ENCODE peak calls at places on chromosomes 11 and 22, in five cellular contexts. One of them, this sample, is unnamed.

GRCh38 chr11:75476716-75477613 is 44.0 kb upstream of the KLHL35 start:
- DNase-seq in IMR-90: no peak
- DNase-seq in sigmoid colon: no peak
- DNase-seq in effector memory CD4-positive, alpha-beta T cell: no peak
- DNase-seq in CD4-positive, CD25-positive, alpha-beta regulatory T cell: no peak
- DNase-seq in this sample: no peak

GRCh38 chr11:132456735-132457328 is 1075.5 kb downstream of the OPCML start:
- DNase-seq in IMR-90: no peak
- DNase-seq in sigmoid colon: no peak
- DNase-seq in effector memory CD4-positive, alpha-beta T cell: no peak
- DNase-seq in CD4-positive, CD25-positive, alpha-beta regulatory T cell: no peak
- DNase-seq in this sample: no peak

GRCh38 chr22:36493690-36494110 is 12.3 kb upstream of the TXN2 start:
- DNase-seq in IMR-90: no peak
- DNase-seq in sigmoid colon: no peak
- DNase-seq in effector memory CD4-positive, alpha-beta T cell: no peak
- DNase-seq in CD4-positive, CD25-positive, alpha-beta regulatory T cell: no peak
- DNase-seq in this sample: no peak

GRCh38 chr11:20671856-20672546 is 2.6 kb downstream of the NELL1 start:
- DNase-seq in IMR-90: no peak
- DNase-seq in sigmoid colon: no peak
- DNase-seq in effector memory CD4-positive, alpha-beta T cell: no peak
- DNase-seq in CD4-positive, CD25-positive, alpha-beta regulatory T cell: no peak
- DNase-seq in this sample: no peak

GRCh38 chr11:130037058-130037457 is 32.6 kb upstream of the APLP2 start:
- DNase-seq in IMR-90: peak; percentile 69
- DNase-seq in sigmoid colon: no peak
- DNase-seq in effector memory CD4-positive, alpha-beta T cell: no peak
- DNase-seq in CD4-positive, CD25-positive, alpha-beta regulatory T cell: no peak
- DNase-seq in this sample: no peak

GRCh38 chr22:45007946-45008852 is 1.6 kb downstream of the PHF21B start:
- DNase-seq in IMR-90: no peak
- DNase-seq in sigmoid colon: no peak
- DNase-seq in effector memory CD4-positive, alpha-beta T cell: no peak
- DNase-seq in CD4-positive, CD25-positive, alpha-beta regulatory T cell: no peak
- DNase-seq in this sample: no peak

GRCh38 chr22:42688241-42688913 is 32.3 kb downstream of the A4GALT start:
- DNase-seq in IMR-90: peak; percentile 93
- DNase-seq in sigmoid colon: peak; percentile 98
- DNase-seq in effector memory CD4-positive, alpha-beta T cell: no peak
- DNase-seq in CD4-positive, CD25-positive, alpha-beta regulatory T cell: no peak
- DNase-seq in this sample: no peak

GRCh38 chr22:37749831-37750595 is 53.2 kb downstream of the TRIOBP start:
- DNase-seq in IMR-90: peak; percentile 78
- DNase-seq in sigmoid colon: no peak
- DNase-seq in effector memory CD4-positive, alpha-beta T cell: no peak
- DNase-seq in CD4-positive, CD25-positive, alpha-beta regulatory T cell: no peak
- DNase-seq in this sample: no peak

GRCh38 chr11:46343520-46343919 is 3.7 kb upstream of the DGKZ start:
- DNase-seq in IMR-90: no peak
- DNase-seq in sigmoid colon: no peak
- DNase-seq in effector memory CD4-positive, alpha-beta T cell: no peak
- DNase-seq in CD4-positive, CD25-positive, alpha-beta regulatory T cell: no peak
- DNase-seq in this sample: no peak

GRCh38 chr11:123454060-123454651 is 24.1 kb downstream of the GRAMD1B start:
- DNase-seq in IMR-90: peak; percentile 61
- DNase-seq in sigmoid colon: no peak
- DNase-seq in effector memory CD4-positive, alpha-beta T cell: peak; percentile 42
- DNase-seq in CD4-positive, CD25-positive, alpha-beta regulatory T cell: peak; percentile 79
- DNase-seq in this sample: peak; percentile 33

GRCh38 chr11:18768472-18768901 is 23.1 kb downstream of the PTPN5 start:
- DNase-seq in IMR-90: no peak
- DNase-seq in sigmoid colon: no peak
- DNase-seq in effector memory CD4-positive, alpha-beta T cell: no peak
- DNase-seq in CD4-positive, CD25-positive, alpha-beta regulatory T cell: peak; percentile 9
- DNase-seq in this sample: no peak

GRCh38 chr11:37916331-37916730 is 1318.3 kb upstream of the RAG2 start:
- DNase-seq in IMR-90: no peak
- DNase-seq in sigmoid colon: no peak
- DNase-seq in effector memory CD4-positive, alpha-beta T cell: no peak
- DNase-seq in CD4-positive, CD25-positive, alpha-beta regulatory T cell: no peak
- DNase-seq in this sample: no peak

GRCh38 chr22:29744902-29745301 is 21.9 kb downstream of the ZMAT5 start:
- DNase-seq in IMR-90: peak; percentile 70
- DNase-seq in sigmoid colon: no peak
- DNase-seq in effector memory CD4-positive, alpha-beta T cell: no peak
- DNase-seq in CD4-positive, CD25-positive, alpha-beta regulatory T cell: no peak
- DNase-seq in this sample: no peak

GRCh38 chr22:20567371-20567847 is 60.0 kb downstream of the MED15 start:
- DNase-seq in IMR-90: peak; percentile 66
- DNase-seq in sigmoid colon: no peak
- DNase-seq in effector memory CD4-positive, alpha-beta T cell: no peak
- DNase-seq in CD4-positive, CD25-positive, alpha-beta regulatory T cell: no peak
- DNase-seq in this sample: no peak

GRCh38 chr11:65918211-65919150 is at the start of gene C11orf68:
- DNase-seq in IMR-90: no peak
- DNase-seq in sigmoid colon: peak; percentile 80
- DNase-seq in effector memory CD4-positive, alpha-beta T cell: no peak
- DNase-seq in CD4-positive, CD25-positive, alpha-beta regulatory T cell: peak; percentile 52
- DNase-seq in this sample: no peak

GRCh38 chr11:76236092-76237026 is 30.1 kb upstream of the WNT11 start:
- DNase-seq in IMR-90: peak; percentile 33
- DNase-seq in sigmoid colon: peak; percentile 86
- DNase-seq in effector memory CD4-positive, alpha-beta T cell: no peak
- DNase-seq in CD4-positive, CD25-positive, alpha-beta regulatory T cell: peak; percentile 22
- DNase-seq in this sample: peak; percentile 17

GRCh38 chr11:79390923-79391322 is 49.9 kb downstream of the TENM4 start:
- DNase-seq in IMR-90: peak; percentile 25
- DNase-seq in sigmoid colon: no peak
- DNase-seq in effector memory CD4-positive, alpha-beta T cell: no peak
- DNase-seq in CD4-positive, CD25-positive, alpha-beta regulatory T cell: no peak
- DNase-seq in this sample: no peak

GRCh38 chr11:100719362-100719761 is 32.3 kb downstream of the ARHGAP42 start:
- DNase-seq in IMR-90: peak; percentile 42
- DNase-seq in sigmoid colon: no peak
- DNase-seq in effector memory CD4-positive, alpha-beta T cell: no peak
- DNase-seq in CD4-positive, CD25-positive, alpha-beta regulatory T cell: no peak
- DNase-seq in this sample: no peak

GRCh38 chr11:122646549-122647340 is 8.8 kb upstream of the UBASH3B start:
- DNase-seq in IMR-90: peak; percentile 85
- DNase-seq in sigmoid colon: no peak
- DNase-seq in effector memory CD4-positive, alpha-beta T cell: no peak
- DNase-seq in CD4-positive, CD25-positive, alpha-beta regulatory T cell: no peak
- DNase-seq in this sample: no peak

GRCh38 chr11:92272651-92273050 is 48.0 kb downstream of the FAT3 start:
- DNase-seq in IMR-90: no peak
- DNase-seq in sigmoid colon: no peak
- DNase-seq in effector memory CD4-positive, alpha-beta T cell: no peak
- DNase-seq in CD4-positive, CD25-positive, alpha-beta regulatory T cell: no peak
- DNase-seq in this sample: no peak

GRCh38 chr11:45872513-45873356 is 12.7 kb upstream of the MAPK8IP1 start:
- DNase-seq in IMR-90: peak; percentile 95
- DNase-seq in sigmoid colon: no peak
- DNase-seq in effector memory CD4-positive, alpha-beta T cell: no peak
- DNase-seq in CD4-positive, CD25-positive, alpha-beta regulatory T cell: peak; percentile 43
- DNase-seq in this sample: no peak

GRCh38 chr11:34602245-34602644 is 18.6 kb upstream of the EHF start:
- DNase-seq in IMR-90: no peak
- DNase-seq in sigmoid colon: no peak
- DNase-seq in effector memory CD4-positive, alpha-beta T cell: no peak
- DNase-seq in CD4-positive, CD25-positive, alpha-beta regulatory T cell: no peak
- DNase-seq in this sample: no peak

GRCh38 chr22:21044931-21045584 is 688 bp upstream of the LRRC74B start:
- DNase-seq in IMR-90: peak; percentile 65
- DNase-seq in sigmoid colon: no peak
- DNase-seq in effector memory CD4-positive, alpha-beta T cell: no peak
- DNase-seq in CD4-positive, CD25-positive, alpha-beta regulatory T cell: no peak
- DNase-seq in this sample: no peak

GRCh38 chr22:46088541-46089311 is 61.6 kb upstream of the PPARA start:
- DNase-seq in IMR-90: peak; percentile 64
- DNase-seq in sigmoid colon: peak; percentile 83
- DNase-seq in effector memory CD4-positive, alpha-beta T cell: no peak
- DNase-seq in CD4-positive, CD25-positive, alpha-beta regulatory T cell: no peak
- DNase-seq in this sample: no peak

GRCh38 chr11:8344346-8344745 is 80.7 kb upstream of the LMO1 start:
- DNase-seq in IMR-90: no peak
- DNase-seq in sigmoid colon: no peak
- DNase-seq in effector memory CD4-positive, alpha-beta T cell: no peak
- DNase-seq in CD4-positive, CD25-positive, alpha-beta regulatory T cell: no peak
- DNase-seq in this sample: no peak

GRCh38 chr11:803770-804598 is 1.0 kb downstream of the PIDD1 start:
- DNase-seq in IMR-90: no peak
- DNase-seq in sigmoid colon: no peak
- DNase-seq in effector memory CD4-positive, alpha-beta T cell: no peak
- DNase-seq in CD4-positive, CD25-positive, alpha-beta regulatory T cell: no peak
- DNase-seq in this sample: no peak

GRCh38 chr11:131710511-131710910 is 340.1 kb downstream of the NTM start:
- DNase-seq in IMR-90: peak; percentile 38
- DNase-seq in sigmoid colon: no peak
- DNase-seq in effector memory CD4-positive, alpha-beta T cell: no peak
- DNase-seq in CD4-positive, CD25-positive, alpha-beta regulatory T cell: no peak
- DNase-seq in this sample: no peak

GRCh38 chr11:17803751-17804334 is 69.3 kb downstream of the KCNC1 start:
- DNase-seq in IMR-90: no peak
- DNase-seq in sigmoid colon: no peak
- DNase-seq in effector memory CD4-positive, alpha-beta T cell: no peak
- DNase-seq in CD4-positive, CD25-positive, alpha-beta regulatory T cell: no peak
- DNase-seq in this sample: no peak

GRCh38 chr22:44928064-44928463 is 81.7 kb downstream of the PHF21B start:
- DNase-seq in IMR-90: no peak
- DNase-seq in sigmoid colon: peak; percentile 30
- DNase-seq in effector memory CD4-positive, alpha-beta T cell: no peak
- DNase-seq in CD4-positive, CD25-positive, alpha-beta regulatory T cell: no peak
- DNase-seq in this sample: no peak

GRCh38 chr11:57901278-57901677 is 122.4 kb upstream of the OR9Q1 start:
- DNase-seq in IMR-90: no peak
- DNase-seq in sigmoid colon: no peak
- DNase-seq in effector memory CD4-positive, alpha-beta T cell: no peak
- DNase-seq in CD4-positive, CD25-positive, alpha-beta regulatory T cell: no peak
- DNase-seq in this sample: no peak

GRCh38 chr22:31144223-31144622 is 3.9 kb upstream of the PLA2G3 start:
- DNase-seq in IMR-90: peak; percentile 50
- DNase-seq in sigmoid colon: no peak
- DNase-seq in effector memory CD4-positive, alpha-beta T cell: no peak
- DNase-seq in CD4-positive, CD25-positive, alpha-beta regulatory T cell: peak; percentile 16
- DNase-seq in this sample: no peak

GRCh38 chr22:30860176-30861105 is 108.1 kb downstream of the MORC2 start:
- DNase-seq in IMR-90: no peak
- DNase-seq in sigmoid colon: no peak
- DNase-seq in effector memory CD4-positive, alpha-beta T cell: no peak
- DNase-seq in CD4-positive, CD25-positive, alpha-beta regulatory T cell: no peak
- DNase-seq in this sample: no peak

GRCh38 chr11:2643746-2644145 is 56.0 kb downstream of the KCNQ1OT1 start:
- DNase-seq in IMR-90: no peak
- DNase-seq in sigmoid colon: no peak
- DNase-seq in effector memory CD4-positive, alpha-beta T cell: no peak
- DNase-seq in CD4-positive, CD25-positive, alpha-beta regulatory T cell: no peak
- DNase-seq in this sample: no peak
- H3K9me3 ChIP-seq in IMR-90: peaks cover 51% of the 10 kb centered on the region
- H3K9me3 ChIP-seq in sigmoid colon: peaks cover 55% of the 10 kb centered on the region
- H3K9me3 ChIP-seq in effector memory CD4-positive, alpha-beta T cell: peaks cover 4% of the 10 kb centered on the region
- H3K9me3 ChIP-seq in CD4-positive, CD25-positive, alpha-beta regulatory T cell: peaks cover 56% of the 10 kb centered on the region
- H3K9me3 ChIP-seq in this sample: peaks cover 13% of the 10 kb centered on the region

DNA sequence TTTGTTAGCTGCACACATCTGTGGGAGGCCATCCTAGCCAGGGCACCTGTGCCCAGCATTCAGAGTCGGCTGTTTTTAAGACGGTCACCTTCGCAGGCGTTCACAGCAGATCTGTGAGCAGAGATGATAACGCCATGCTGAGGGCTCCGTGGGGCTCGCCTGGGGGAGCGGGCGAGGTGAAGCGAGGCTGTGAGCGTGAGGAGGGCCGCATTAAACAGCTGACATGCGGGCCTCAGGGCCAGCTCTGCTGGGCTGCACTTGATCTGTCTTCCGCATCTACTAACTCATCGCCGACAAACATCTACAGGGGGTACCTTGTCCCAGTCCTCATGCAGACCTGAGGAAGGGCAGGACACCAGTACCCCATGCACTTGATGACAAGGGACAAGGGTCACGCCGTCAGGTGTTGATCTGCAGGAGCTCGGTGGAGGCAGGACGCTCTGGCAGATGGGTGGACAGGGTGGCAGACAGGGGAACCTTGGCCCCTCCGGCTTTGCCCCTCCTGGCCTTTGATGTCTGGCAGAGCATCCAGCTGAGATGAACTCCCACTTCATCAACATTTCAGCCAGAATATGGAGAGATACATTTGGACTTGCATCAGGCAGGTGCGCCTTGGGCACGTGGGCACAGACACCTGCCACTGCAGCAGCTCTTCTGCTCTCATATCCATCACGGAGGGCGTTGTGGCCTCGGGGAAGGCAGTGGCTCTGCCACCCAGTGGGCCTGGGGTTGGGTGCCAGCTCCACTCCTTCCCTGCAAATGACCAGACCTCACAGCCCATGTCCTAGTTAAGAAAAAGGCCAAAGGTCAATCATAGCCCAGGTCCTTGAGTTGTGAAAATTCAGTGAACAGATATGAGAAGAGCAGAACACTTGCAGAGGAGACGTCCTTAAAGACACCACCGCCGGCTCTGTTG is 822.9 kb downstream of the BRD1 start:
- DNase-seq in IMR-90: no peak
- DNase-seq in sigmoid colon: no peak
- DNase-seq in effector memory CD4-positive, alpha-beta T cell: no peak
- DNase-seq in CD4-positive, CD25-positive, alpha-beta regulatory T cell: no peak
- DNase-seq in this sample: no peak
- H3K9me3 ChIP-seq in IMR-90: peaks cover 49% of the 10 kb centered on the region
- H3K9me3 ChIP-seq in sigmoid colon: no peaks in the 10 kb centered on the region
- H3K9me3 ChIP-seq in effector memory CD4-positive, alpha-beta T cell: no peaks in the 10 kb centered on the region
- H3K9me3 ChIP-seq in CD4-positive, CD25-positive, alpha-beta regulatory T cell: peaks cover 7% of the 10 kb centered on the region
- H3K9me3 ChIP-seq in this sample: no peaks in the 10 kb centered on the region

GRCh38 chr11:41659990-41660389 is 200.5 kb upstream of the LRRC4C start:
- DNase-seq in IMR-90: no peak
- DNase-seq in sigmoid colon: no peak
- DNase-seq in effector memory CD4-positive, alpha-beta T cell: no peak
- DNase-seq in CD4-positive, CD25-positive, alpha-beta regulatory T cell: no peak
- DNase-seq in this sample: no peak
- H3K9me3 ChIP-seq in IMR-90: peaks cover 8% of the 10 kb centered on the region
- H3K9me3 ChIP-seq in sigmoid colon: no peaks in the 10 kb centered on the region
- H3K9me3 ChIP-seq in effector memory CD4-positive, alpha-beta T cell: no peaks in the 10 kb centered on the region
- H3K9me3 ChIP-seq in CD4-positive, CD25-positive, alpha-beta regulatory T cell: peaks cover 5% of the 10 kb centered on the region
- H3K9me3 ChIP-seq in this sample: no peaks in the 10 kb centered on the region

DNA sequence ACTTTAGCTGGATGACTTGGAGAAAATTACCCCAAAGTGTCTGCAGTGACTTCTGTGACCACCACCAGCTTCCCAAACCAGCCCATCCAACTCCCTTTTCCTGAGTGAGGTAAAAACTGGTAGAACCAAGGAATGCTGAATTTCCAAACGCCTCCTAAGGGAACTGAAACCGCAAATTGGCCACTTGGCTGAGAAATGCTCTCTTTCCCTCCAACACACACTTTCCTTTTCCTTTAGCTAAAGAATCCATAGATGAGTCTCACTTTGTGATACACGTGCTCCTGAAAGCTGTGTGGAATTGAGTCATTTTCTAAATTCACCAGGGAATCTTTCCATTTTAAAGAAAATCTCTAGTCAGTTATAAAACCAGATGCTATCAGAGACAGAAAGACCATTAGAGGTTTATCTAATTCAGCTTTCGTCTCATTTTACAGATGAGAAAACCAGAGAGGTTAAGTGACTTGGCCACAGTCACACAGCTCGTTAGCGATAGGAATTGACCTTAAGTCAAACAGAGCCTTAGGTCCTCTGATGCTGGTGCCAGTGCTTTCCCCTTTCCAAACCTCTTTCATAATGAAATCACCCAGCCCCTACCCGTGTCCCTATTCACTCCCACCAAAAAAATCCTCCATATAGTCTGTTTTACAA is 137.2 kb downstream of the COMMD9 start:
- DNase-seq in IMR-90: no peak
- DNase-seq in sigmoid colon: no peak
- DNase-seq in effector memory CD4-positive, alpha-beta T cell: no peak
- DNase-seq in CD4-positive, CD25-positive, alpha-beta regulatory T cell: no peak
- DNase-seq in this sample: no peak
- H3K9me3 ChIP-seq in IMR-90: no peaks in the 10 kb centered on the region
- H3K9me3 ChIP-seq in sigmoid colon: no peaks in the 10 kb centered on the region
- H3K9me3 ChIP-seq in effector memory CD4-positive, alpha-beta T cell: no peaks in the 10 kb centered on the region
- H3K9me3 ChIP-seq in CD4-positive, CD25-positive, alpha-beta regulatory T cell: no peaks in the 10 kb centered on the region
- H3K9me3 ChIP-seq in this sample: no peaks in the 10 kb centered on the region